ENCODE peak calls at places on chromosome 1, in six cellular contexts. C is sigmoid colon, D is heart right ventricle, W is right lobe of liver, T is WERI-Rb-1, U is dorsolateral prefrontal cortex. Z is an unnamed sample.

GRCh38 chr1:210234254-210234747 is 1.7 kb downstream of the SERTAD4 start:
- DNase-seq in C (no peak), D (no peak), W (no peak), T (no peak), U (no peak), Z (no peak)

GRCh38 chr1:159800177-159800935 is 1.8 kb upstream of the FCRL6 start:
- DNase-seq in C (no peak), D (no peak), W (peak), T (no peak), U (no peak), Z (no peak)

GRCh38 chr1:57748696-57749095 is 324.8 kb upstream of the DAB1 start:
- DNase-seq in C (no peak), D (no peak), W (no peak), T (no peak), U (no peak), Z (no peak)

GRCh38 chr1:1291023-1291528 is 10.8 kb downstream of the SCNN1D start:
- DNase-seq in C (no peak), D (no peak), W (no peak), T (no peak), U (no peak), Z (no peak)

GRCh38 chr1:21335750-21336168 is 45.5 kb upstream of the ECE1 start:
- DNase-seq in C (peak), D (no peak), W (peak), T (no peak), U (no peak), Z (peak)

GRCh38 chr1:24353292-24353891 is 34.2 kb downstream of the GRHL3 start:
- DNase-seq in C (no peak), D (no peak), W (no peak), T (no peak), U (no peak), Z (no peak)

GRCh38 chr1:206633708-206634121 is 1.6 kb upstream of the DYRK3 start:
- DNase-seq in C (peak), D (no peak), W (no peak), T (no peak), U (no peak), Z (no peak)

GRCh38 chr1:5564578-5565257 is 427.5 kb downstream of the NPHP4 start:
- DNase-seq in C (no peak), D (no peak), W (no peak), T (no peak), U (no peak), Z (no peak)

GRCh38 chr1:162835157-162835899 is 25.6 kb downstream of the CCDC190 start:
- DNase-seq in C (no peak), D (no peak), W (no peak), T (no peak), U (no peak), Z (no peak)

GRCh38 chr1:7508830-7509508 is 262.1 kb upstream of the VAMP3 start:
- DNase-seq in C (no peak), D (no peak), W (no peak), T (no peak), U (no peak), Z (no peak)

GRCh38 chr1:203204776-203205175 is 18.3 kb upstream of the CHI3L1 start:
- DNase-seq in C (peak), D (no peak), W (no peak), T (peak), U (no peak), Z (no peak)

GRCh38 chr1:82269466-82269865 is 468.7 kb downstream of the ADGRL2 start:
- DNase-seq in C (no peak), D (no peak), W (no peak), T (no peak), U (no peak), Z (no peak)

GRCh38 chr1:200040516-200041138 is 13.1 kb downstream of the NR5A2 start:
- DNase-seq in C (no peak), D (no peak), W (peak), T (peak), U (no peak), Z (no peak)

GRCh38 chr1:47686731-47687617 is 249.1 kb downstream of the FOXD2 start:
- DNase-seq in C (peak), D (no peak), W (no peak), T (no peak), U (no peak), Z (peak)

GRCh38 chr1:230047114-230047865 is 19.7 kb upstream of the GALNT2 start:
- DNase-seq in C (no peak), D (no peak), W (no peak), T (no peak), U (no peak), Z (no peak)

GRCh38 chr1:223486366-223486765 is 93.2 kb downstream of the CCDC185 start:
- DNase-seq in C (no peak), D (no peak), W (no peak), T (peak), U (no peak), Z (no peak)

GRCh38 chr1:54270543-54270942 is 70.6 kb downstream of the MRPL37 start:
- DNase-seq in C (no peak), D (no peak), W (no peak), T (no peak), U (no peak), Z (no peak)

GRCh38 chr1:149995927-149996326 is 14.6 kb downstream of the OTUD7B start:
- DNase-seq in C (no peak), D (no peak), W (no peak), T (no peak), U (no peak), Z (no peak)

GRCh38 chr1:24021403-24022266 is 41.5 kb upstream of the SRSF10 start:
- DNase-seq in C (no peak), D (peak), W (peak), T (no peak), U (no peak), Z (no peak)

GRCh38 chr1:95309031-95309459 is 75.0 kb downstream of the RWDD3 start:
- DNase-seq in C (no peak), D (peak), W (no peak), T (peak), U (no peak), Z (no peak)

GRCh38 chr1:246572795-246573194 is 6.5 kb downstream of the CNST start:
- DNase-seq in C (no peak), D (no peak), W (no peak), T (no peak), U (no peak), Z (no peak)

GRCh38 chr1:83882906-83883305 is 116.0 kb downstream of the TTLL7 start:
- DNase-seq in C (no peak), D (peak), W (peak), T (peak), U (no peak), Z (no peak)

GRCh38 chr1:39090757-39091156 is 64.6 kb downstream of the NDUFS5 start:
- DNase-seq in C (no peak), D (no peak), W (no peak), T (no peak), U (no peak), Z (no peak)

GRCh38 chr1:39087109-39087834 is 61.1 kb downstream of the NDUFS5 start:
- DNase-seq in C (peak), D (peak), W (no peak), T (no peak), U (no peak), Z (no peak)

GRCh38 chr1:39086386-39087108 is 60.4 kb downstream of the NDUFS5 start:
- DNase-seq in C (no peak), D (no peak), W (no peak), T (no peak), U (no peak), Z (no peak)

GRCh38 chr1:39089811-39090519 is 63.8 kb downstream of the NDUFS5 start:
- DNase-seq in C (no peak), D (no peak), W (no peak), T (peak), U (peak), Z (no peak)

DNA sequence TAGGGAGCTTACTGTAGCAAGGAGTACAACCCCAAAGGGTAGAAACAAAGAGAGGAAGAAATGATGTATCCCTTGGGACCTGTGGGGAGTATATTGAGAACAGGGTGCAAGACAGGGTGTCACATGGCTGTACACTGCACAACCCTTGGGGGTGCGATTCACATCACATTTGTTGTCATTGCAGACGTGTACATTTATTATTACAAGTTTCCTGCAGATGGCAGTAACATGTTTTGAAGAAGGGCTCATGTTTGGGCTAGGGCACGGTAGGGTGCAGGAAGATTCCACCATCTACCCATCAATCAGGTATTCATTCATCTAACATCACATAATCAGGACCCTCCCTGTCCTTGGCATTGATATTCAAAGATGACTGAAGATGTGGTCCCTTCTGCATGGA is 62.5 kb downstream of the NDUFS5 start:
- DNase-seq in C (no peak), D (no peak), W (no peak), T (no peak), U (no peak), Z (no peak)
- H3K27ac ChIP-seq in C (no peak), D (no peak), W (no peak), T (no peak), U (peak), Z (no peak)

GRCh38 chr1:16013908-16014258 is 4.0 kb downstream of the HSPB7 start:
- DNase-seq in C (no peak), D (no peak), W (no peak), T (no peak), U (no peak), Z (no peak)

GRCh38 chr1:16013220-16013907 is 4.5 kb downstream of the HSPB7 start:
- DNase-seq in C (peak), D (peak), W (no peak), T (no peak), U (no peak), Z (no peak)

GRCh38 chr1:16010837-16011236 is 6.8 kb downstream of the SRARP start:
- DNase-seq in C (no peak), D (no peak), W (no peak), T (no peak), U (no peak), Z (no peak)

GRCh38 chr1:16012590-16013219 is 5.1 kb downstream of the HSPB7 start:
- DNase-seq in C (peak), D (peak), W (peak), T (no peak), U (no peak), Z (no peak)

DNA sequence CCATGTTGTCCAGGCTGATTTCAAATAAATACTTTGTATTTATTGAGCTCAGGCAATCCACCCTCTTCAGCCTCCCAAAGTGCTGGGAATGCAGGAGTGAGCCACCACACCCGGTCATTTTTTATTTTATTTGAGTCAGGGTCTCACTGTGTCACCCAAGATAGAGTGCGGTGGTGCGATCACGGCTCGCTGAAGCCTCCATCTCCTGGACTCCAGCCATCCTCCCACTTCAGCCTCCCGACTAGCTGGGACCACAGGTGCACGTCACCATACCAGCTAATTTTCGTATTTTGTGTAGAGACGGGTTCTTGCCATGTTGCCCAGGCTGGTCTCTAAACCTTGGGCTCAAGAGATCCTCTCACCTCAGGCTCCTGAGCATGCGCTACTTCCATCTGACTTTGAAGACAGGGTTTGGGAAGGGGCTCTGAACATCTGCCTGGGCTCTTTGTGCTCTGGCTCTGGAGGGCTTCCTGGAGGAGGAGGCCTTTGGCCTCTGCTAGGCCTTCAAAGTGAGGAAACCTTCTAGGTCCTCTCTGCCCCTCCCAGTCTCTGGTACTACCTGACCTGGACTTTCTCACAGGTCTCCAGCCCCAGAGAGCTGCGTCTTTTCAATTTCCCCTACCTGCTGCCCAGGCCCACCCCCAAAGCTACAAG is 5.8 kb downstream of the HSPB7 start:
- DNase-seq in C (no peak), D (no peak), W (peak), T (no peak), U (no peak), Z (no peak)
- H3K27ac ChIP-seq in C (peak), D (no peak), W (no peak), T (no peak), U (peak), Z (no peak)

DNA sequence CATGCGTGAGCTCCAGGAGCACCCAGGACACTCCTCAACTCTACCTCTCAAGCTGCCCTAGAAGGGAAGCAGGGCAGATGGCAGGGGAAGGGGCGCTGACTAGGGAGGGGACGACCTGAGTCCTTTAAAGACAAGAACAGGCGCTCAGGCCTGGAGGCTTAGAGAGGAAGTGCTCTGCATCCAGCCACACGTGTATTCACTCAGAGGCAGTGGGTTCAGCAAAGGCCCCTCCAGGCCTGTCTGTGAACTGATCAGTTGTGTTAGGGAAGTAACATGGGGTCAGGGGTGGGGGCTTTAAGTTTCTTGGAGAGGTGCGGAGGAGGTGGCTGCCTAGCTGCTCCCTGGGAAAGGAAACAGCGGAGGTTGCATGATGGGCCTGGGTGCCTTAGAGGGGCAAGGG is 37.1 kb upstream of the ARF1 start:
- DNase-seq in C (peak), D (no peak), W (no peak), T (no peak), U (no peak), Z (no peak)
- H3K27ac ChIP-seq in C (no peak), D (no peak), W (no peak), T (no peak), U (no peak), Z (no peak)

DNA sequence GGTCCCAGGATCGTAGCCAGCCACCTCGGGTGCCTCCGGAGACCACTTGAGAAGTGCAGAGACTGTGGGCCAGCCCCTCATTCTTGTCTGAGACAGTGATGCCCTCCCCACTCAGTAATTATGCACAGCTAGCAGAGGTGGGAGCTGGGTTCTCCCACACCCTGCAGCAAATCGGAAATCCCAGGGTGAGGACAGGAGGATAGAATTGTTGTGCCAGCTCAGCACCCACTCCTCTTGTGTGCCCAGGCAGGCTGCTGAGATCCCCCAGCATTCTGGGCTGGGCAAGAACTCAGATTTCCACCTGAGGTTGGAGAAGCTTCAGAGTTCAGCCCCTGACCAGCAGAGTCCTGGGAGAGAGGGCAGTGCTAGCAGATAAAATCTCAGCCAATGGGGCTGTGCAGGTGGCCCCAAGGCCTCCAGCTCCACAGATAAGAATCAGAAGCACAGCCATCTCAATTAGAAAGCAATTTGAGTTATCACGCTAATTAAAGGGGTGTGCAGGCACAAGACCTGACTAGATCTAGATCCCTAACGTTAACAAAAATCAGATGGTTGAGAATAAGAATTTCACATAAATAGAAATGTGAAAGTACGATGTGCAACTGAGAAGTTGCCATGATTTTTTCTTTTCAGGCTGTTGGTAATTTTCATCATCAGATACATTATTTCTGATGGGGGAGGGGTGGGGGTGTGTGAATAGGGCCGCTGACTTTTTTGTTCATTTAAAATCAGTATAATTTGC is 45.5 kb upstream of the IRF2BP2 start:
- DNase-seq in C (no peak), D (no peak), W (no peak), T (no peak), U (no peak), Z (no peak)
- H3K27ac ChIP-seq in C (no peak), D (no peak), W (no peak), T (no peak), U (no peak), Z (peak)

GRCh38 chr1:174451408-174451807 is 3.6 kb downstream of the GPR52 start:
- DNase-seq in C (no peak), D (no peak), W (no peak), T (no peak), U (no peak), Z (no peak)
- H3K27ac ChIP-seq in C (no peak), D (no peak), W (no peak), T (no peak), U (no peak), Z (no peak)

Z was measured in RWPE2.